ENCODE peak calls at places on chromosomes 4 and X, in four cellular contexts. M is Calu3, Q is AG10803, V is cardiac septum. O is an unnamed sample.

GRCh38 chr4:76060506-76060905 is 14.0 kb upstream of the ART3 start:
- DNase-seq in M (peak), Q (no peak), V (no peak), O (no peak)

GRCh38 chr4:128416921-128417320 is 129.3 kb upstream of the PGRMC2 start:
- DNase-seq in M (no peak), Q (peak), V (no peak), O (no peak)

GRCh38 chr4:81040175-81040659 is 9.7 kb downstream of the BMP3 start:
- DNase-seq in M (no peak), Q (peak), V (no peak), O (no peak)

GRCh38 chr4:14284578-14284977 is 657.1 kb upstream of the BOD1L1 start:
- DNase-seq in M (no peak), Q (no peak), V (no peak), O (no peak)

GRCh38 chrX:71251456-71251973 is 2.4 kb downstream of the ZMYM3 start:
- DNase-seq in M (no peak), Q (no peak), V (no peak), O (no peak)

GRCh38 chr4:163107754-163108153 is 58.9 kb downstream of the NAF1 start:
- DNase-seq in M (peak), Q (peak), V (no peak), O (no peak)

GRCh38 chr4:41319553-41319952 is 62.8 kb downstream of the UCHL1 start:
- DNase-seq in M (no peak), Q (no peak), V (no peak), O (no peak)

GRCh38 chrX:38108364-38108763 is 102.0 kb downstream of the SYTL5 start:
- DNase-seq in M (no peak), Q (no peak), V (no peak), O (no peak)

GRCh38 chr4:85955614-85956295 is 404.1 kb downstream of the MAPK10 start:
- DNase-seq in M (no peak), Q (no peak), V (no peak), O (no peak)

GRCh38 chr4:106775636-106776035 is 260.5 kb downstream of the DKK2 start:
- DNase-seq in M (no peak), Q (no peak), V (no peak), O (no peak)

GRCh38 chrX:57952320-57952678 is 42.0 kb upstream of the ZXDA start:
- DNase-seq in M (no peak), Q (no peak), V (peak), O (no peak)

GRCh38 chrX:1093112-1093511 is 119.3 kb downstream of the CRLF2 start:
- DNase-seq in M (no peak), Q (no peak), V (no peak), O (no peak)

GRCh38 chrX:133610056-133610455 is 194.8 kb upstream of the GPC4 start:
- DNase-seq in M (no peak), Q (peak), V (no peak), O (no peak)

GRCh38 chr4:15149234-15149841 is 147.1 kb downstream of the CPEB2 start:
- DNase-seq in M (no peak), Q (peak), V (no peak), O (no peak)

GRCh38 chr4:8186883-8187282 is 12.2 kb upstream of the SH3TC1 start:
- DNase-seq in M (no peak), Q (no peak), V (no peak), O (no peak)

GRCh38 chrX:153647461-153648357 is 706 bp downstream of the DUSP9 start:
- DNase-seq in M (no peak), Q (no peak), V (no peak), O (peak)

GRCh38 chr4:2535386-2536192 is 858 bp upstream of the FAM193A start:
- DNase-seq in M (peak), Q (peak), V (peak), O (peak)

GRCh38 chr4:123701046-123701445 is 304.5 kb downstream of the SPRY1 start:
- DNase-seq in M (no peak), Q (peak), V (no peak), O (no peak)

GRCh38 chr4:73872331-73873108 is 3.3 kb downstream of the CXCL1 start:
- DNase-seq in M (no peak), Q (no peak), V (no peak), O (no peak)

GRCh38 chr4:73729534-73730165 is 10.7 kb upstream of the CXCL8 start:
- DNase-seq in M (peak), Q (peak), V (no peak), O (peak)

GRCh38 chr4:150123982-150124670 is 45.9 kb downstream of the DCLK2 start:
- DNase-seq in M (no peak), Q (no peak), V (no peak), O (no peak)

GRCh38 chrX:15299945-15300851 is 15.2 kb downstream of the ASB11 start:
- DNase-seq in M (no peak), Q (peak), V (no peak), O (no peak)

GRCh38 chrX:34655496-34656258 is 1.4 kb downstream of the TMEM47 start:
- DNase-seq in M (no peak), Q (peak), V (no peak), O (no peak)

GRCh38 chrX:5306654-5307121 is 922.0 kb downstream of the NLGN4X start:
- DNase-seq in M (no peak), Q (no peak), V (no peak), O (no peak)

GRCh38 chr4:85777908-85778808 is 303.2 kb downstream of the ARHGAP24 start:
- DNase-seq in M (no peak), Q (peak), V (no peak), O (no peak)

GRCh38 chr4:54872246-54872645 is 214.5 kb downstream of the KIT start:
- DNase-seq in M (no peak), Q (peak), V (no peak), O (no peak)

GRCh38 chrX:78548012-78548411 is 111.1 kb downstream of the RTL3 start:
- DNase-seq in M (no peak), Q (no peak), V (no peak), O (no peak)

GRCh38 chrX:13110427-13111324 is 66.3 kb upstream of the FAM9C start:
- DNase-seq in M (peak), Q (peak), V (no peak), O (peak)

GRCh38 chr4:119315036-119315435 is 6.9 kb downstream of the FABP2 start:
- DNase-seq in M (no peak), Q (peak), V (no peak), O (no peak)

GRCh38 chr4:78056265-78057129 is 626 bp upstream of the FRAS1 start:
- DNase-seq in M (peak), Q (peak), V (peak), O (peak)

GRCh38 chr4:156177941-156178340 is 224.3 kb upstream of the CTSO start:
- DNase-seq in M (no peak), Q (no peak), V (no peak), O (no peak)

GRCh38 chr4:83282049-83282535 is 2.5 kb downstream of the COQ2 start:
- DNase-seq in M (peak), Q (peak), V (no peak), O (no peak)

GRCh38 chr4:2412534-2412884 is 5.9 kb downstream of the ZFYVE28 start:
- DNase-seq in M (no peak), Q (no peak), V (no peak), O (no peak)

GRCh38 chrX:46676399-46677351 is 82.2 kb downstream of the SLC9A7 start:
- DNase-seq in M (no peak), Q (no peak), V (no peak), O (no peak)

GRCh38 chr4:56158483-56158882 is 209.7 kb downstream of the CEP135 start:
- DNase-seq in M (no peak), Q (no peak), V (no peak), O (no peak)

GRCh38 chrX:2710496-2710895 is 19.4 kb downstream of the CD99 start:
- DNase-seq in M (no peak), Q (no peak), V (peak), O (no peak)

O was measured in upper lobe of left lung.